ENCODE peak calls at places on chromosomes 1 and 21, in nine cellular contexts. P is stomach, F is lower leg skin, E is left lung, M is BE2C, B is fibroblast of lung, J is ovary, U is astrocyte of the spinal cord, N is heart right ventricle. Z is an unnamed sample.
A peak's percentile ranks its signal among the peaks of the same experiment; 100 is the strongest.

GRCh38 chr1:31296486-31297272 is at the start of the genes SNRNP40 and ZCCHC17:
- DNase-seq in N (peak; percentile 91), P (peak; percentile 95), F (peak; percentile 99), M (peak; percentile 91), B (peak; percentile 99), U (peak; percentile 99), J (peak; percentile 92), E (peak; percentile 93), Z (peak; percentile 99)

GRCh38 chr1:21663251-21663950 is 5.8 kb downstream of the RAP1GAP start:
- DNase-seq in P (peak; percentile 20), E (no peak), F (peak; percentile 74), U (no peak), B (no peak), N (no peak), J (no peak), M (no peak), Z (no peak)

GRCh38 chr1:162091681-162092524 is 22.4 kb downstream of the NOS1AP start:
- DNase-seq in B (no peak), F (no peak), N (no peak), U (peak; percentile 17), E (no peak), P (no peak), J (no peak), M (no peak), Z (peak; percentile 40)

GRCh38 chr1:3409737-3410434 is 44.6 kb upstream of the ARHGEF16 start:
- DNase-seq in E (no peak), U (peak; percentile 70), P (peak; percentile 70), M (peak; percentile 51), F (no peak), J (peak; percentile 63), N (peak; percentile 65), B (peak; percentile 34), Z (peak; percentile 72)

GRCh38 chr1:108574008-108574407 is 14.1 kb downstream of the EEIG2 start:
- DNase-seq in M (no peak), U (no peak), F (no peak), N (no peak), E (no peak), J (no peak), P (no peak), B (no peak), Z (no peak)

GRCh38 chr1:59072017-59072947 is 224.6 kb upstream of the FGGY start:
- DNase-seq in F (no peak), J (no peak), N (no peak), P (no peak), B (no peak), E (no peak), U (peak; percentile 57), M (no peak), Z (peak; percentile 50)

GRCh38 chr1:175273656-175274055 is 81.1 kb upstream of the KIAA0040 start:
- DNase-seq in P (no peak), F (no peak), B (no peak), E (no peak), N (no peak), U (no peak), J (no peak), M (no peak), Z (no peak)

GRCh38 chr1:174189424-174190062 is 30.2 kb downstream of the RABGAP1L start:
- DNase-seq in P (no peak), E (no peak), M (no peak), J (no peak), B (no peak), N (no peak), U (no peak), F (no peak), Z (no peak)

GRCh38 chr1:9475061-9475627 is 64.1 kb upstream of the SLC25A33 start:
- DNase-seq in J (no peak), E (no peak), P (no peak), F (peak; percentile 89), B (no peak), U (no peak), N (no peak), M (no peak), Z (no peak)

GRCh38 chr1:164713446-164714204 is 154.6 kb downstream of the PBX1 start:
- DNase-seq in J (no peak), M (no peak), P (no peak), N (no peak), B (peak; percentile 81), U (no peak), E (no peak), F (no peak), Z (no peak)

GRCh38 chr1:27519341-27520258 is 29.6 kb upstream of the WASF2 start:
- DNase-seq in U (no peak), N (peak; percentile 71), F (no peak), M (no peak), E (no peak), B (no peak), P (no peak), J (no peak), Z (no peak)

GRCh38 chr1:28965271-28965870 is 51.0 kb downstream of the EPB41 start:
- DNase-seq in J (no peak), M (no peak), B (no peak), P (no peak), F (no peak), U (no peak), E (no peak), N (no peak), Z (no peak)

GRCh38 chr1:9651565-9652378 is at the start of gene PIK3CD:
- DNase-seq in F (no peak), U (peak; percentile 20), J (no peak), E (peak; percentile 93), M (no peak), N (peak; percentile 32), P (no peak), B (peak; percentile 19), Z (peak; percentile 54)

GRCh38 chr1:26521669-26522030 is 7.9 kb upstream of the RPS6KA1 start:
- DNase-seq in F (no peak), U (no peak), M (no peak), B (no peak), J (no peak), N (no peak), E (no peak), P (no peak), Z (no peak)

GRCh38 chr1:159171688-159172501 is 480 bp downstream of the CADM3 start:
- DNase-seq in M (peak; percentile 25), U (no peak), E (peak; percentile 76), N (peak; percentile 11), P (no peak), B (no peak), J (no peak), F (peak; percentile 84), Z (no peak)

GRCh38 chr1:2962061-2962460 is 59.2 kb upstream of the ACTRT2 start:
- DNase-seq in F (no peak), B (no peak), N (no peak), J (no peak), P (no peak), M (no peak), U (no peak), E (peak; percentile 42), Z (no peak)

GRCh38 chr1:156502749-156503671 is 2.4 kb upstream of the MEF2D start:
- DNase-seq in J (peak; percentile 83), M (no peak), P (peak; percentile 80), U (peak; percentile 94), E (no peak), F (peak; percentile 94), B (peak; percentile 96), N (peak; percentile 67), Z (peak; percentile 92)

GRCh38 chr1:187842406-187843165 is 1013.8 kb downstream of the PLA2G4A start:
- DNase-seq in J (no peak), P (no peak), E (no peak), F (no peak), B (no peak), M (peak; percentile 90), N (no peak), U (peak; percentile 22), Z (peak; percentile 67)

GRCh38 chr1:80047791-80048190 is 1041.3 kb upstream of the ADGRL4 start:
- DNase-seq in M (no peak), P (no peak), N (no peak), E (no peak), J (no peak), F (no peak), U (peak; percentile 72), B (no peak), Z (peak; percentile 69)

GRCh38 chr21:18244721-18245486 is at the start of gene CHODL:
- DNase-seq in J (no peak), U (peak; percentile 34), P (no peak), B (peak; percentile 5), M (peak; percentile 40), N (peak; percentile 8), F (no peak), E (peak; percentile 78), Z (peak; percentile 4)
- H3K4me3 ChIP-seq in J (peak within 1 kb of the TSS; percentile 19), U (peak within 1 kb of the TSS; percentile 40), P (peak within 1 kb of the TSS; percentile 34), B (peak within 1 kb of the TSS; percentile 21), M (peak within 1 kb of the TSS; percentile 83), N (peak within 1 kb of the TSS; percentile 49), F (no peak within 1 kb of the TSS), E (peak within 1 kb of the TSS; percentile 20), Z (peak within 1 kb of the TSS; percentile 33)

GRCh38 chr1:99328171-99328570 is 63.9 kb downstream of the PLPPR4 start:
- DNase-seq in B (no peak), N (no peak), J (no peak), M (no peak), P (no peak), U (no peak), E (no peak), F (no peak), Z (no peak)

GRCh38 chr1:99327357-99327756 is 63.1 kb downstream of the PLPPR4 start:
- DNase-seq in N (no peak), U (no peak), B (no peak), E (no peak), P (no peak), J (no peak), F (no peak), M (no peak), Z (no peak)

GRCh38 chr1:99331083-99331482 is 66.8 kb downstream of the PLPPR4 start:
- DNase-seq in F (no peak), E (no peak), N (no peak), P (no peak), J (no peak), U (no peak), M (no peak), B (no peak), Z (no peak)

GRCh38 chr1:99326215-99326949 is 62.1 kb downstream of the PLPPR4 start:
- DNase-seq in P (no peak), B (no peak), F (no peak), U (no peak), N (no peak), E (no peak), J (no peak), M (peak; percentile 15), Z (peak; percentile 6)
- TF ChIP-seq CTCF in P (no peak), B (peak; percentile 7), F (no peak), U (peak; percentile 42), N (peak; percentile 34), E (no peak), J (no peak), M (peak; percentile 71), Z (peak; percentile 63)

DNA sequence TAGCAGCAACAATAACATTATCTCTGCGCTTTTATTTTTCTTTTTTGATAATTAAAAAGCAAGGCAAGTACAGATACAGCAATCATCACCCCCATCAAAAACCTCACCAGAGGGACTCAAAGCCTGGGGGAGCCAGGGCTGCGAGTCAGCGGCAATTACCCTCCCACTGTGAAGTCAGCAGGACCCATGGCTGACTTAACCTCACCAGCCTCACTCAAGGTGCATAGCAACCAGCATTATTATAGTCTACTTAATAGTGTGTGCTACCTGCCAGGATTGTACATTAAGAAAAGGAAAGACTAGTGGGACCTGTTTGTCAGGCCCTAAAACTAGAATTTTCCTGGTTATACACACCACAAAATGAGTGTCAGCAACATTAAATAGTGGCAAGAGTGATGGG is 28.9 kb upstream of the SERBP1 start:
- DNase-seq in B (no peak), U (no peak), M (no peak), P (no peak), F (no peak), N (no peak), J (no peak), E (no peak), Z (no peak)
- H3K4me3 ChIP-seq in B (no peak overlapping the region), U (no peak overlapping the region), M (no peak overlapping the region), P (no peak overlapping the region), F (no peak overlapping the region), N (no peak overlapping the region), J (no peak overlapping the region), E (no peak overlapping the region), Z (no peak overlapping the region)

GRCh38 chr1:7606096-7606495 is 165.0 kb upstream of the VAMP3 start:
- DNase-seq in J (no peak), M (no peak), F (no peak), B (no peak), E (no peak), P (no peak), U (no peak), N (no peak), Z (no peak)
- TF ChIP-seq CTCF in J (no peak), M (no peak), F (no peak), B (no peak), E (no peak), P (no peak), U (no peak), N (no peak), Z (no peak)